ENCODE peak calls at places on chromosomes 12 and 14, in ten cellular contexts. W is ovary, H is IMR-90, I is gastrocnemius medialis, G is upper lobe of left lung, A is H1, U is stomach, T is suprapubic skin, N is Peyer's patch, Y is heart left ventricle. K is an unnamed sample.

GRCh38 chr12:117236456-117237001 is 46.3 kb upstream of the FBXO21 start:
- DNase-seq in W (peak; percentile 34), H (peak; percentile 17), I (peak; percentile 62), G (peak; percentile 67), A (peak; percentile 88), U (peak; percentile 85), T (peak; percentile 79), N (peak; percentile 84), Y (peak; percentile 69), K (peak; percentile 94)

GRCh38 chr12:19373569-19373968 is 65.7 kb upstream of the AEBP2 start:
- DNase-seq in W (no peak), H (peak; percentile 74), I (no peak), G (no peak), A (no peak), U (no peak), T (no peak), N (no peak), Y (no peak), K (no peak)

GRCh38 chr14:35406090-35406489 is 1.5 kb upstream of the NFKBIA start:
- DNase-seq in W (no peak), H (no peak), I (no peak), G (no peak), A (no peak), U (no peak), T (no peak), N (no peak), Y (no peak), K (no peak)

GRCh38 chr12:116382456-116382902 is 105.0 kb upstream of the MED13L start:
- DNase-seq in W (no peak), H (peak; percentile 72), I (no peak), G (no peak), A (no peak), U (no peak), T (no peak), N (no peak), Y (no peak), K (no peak)

GRCh38 chr12:127496255-127496654 is 770.7 kb upstream of the TMEM132C start:
- DNase-seq in W (no peak), H (no peak), I (no peak), G (no peak), A (peak; percentile 29), U (no peak), T (no peak), N (no peak), Y (no peak), K (no peak)

GRCh38 chr14:73576391-73576790 is 7.4 kb downstream of the ACOT2 start:
- DNase-seq in W (no peak), H (peak; percentile 5), I (no peak), G (no peak), A (no peak), U (no peak), T (no peak), N (no peak), Y (no peak), K (no peak)

GRCh38 chr12:1474059-1474537 is 120.3 kb downstream of the FBXL14 start:
- DNase-seq in W (no peak), H (peak; percentile 99), I (no peak), G (no peak), A (no peak), U (no peak), T (no peak), N (no peak), Y (no peak), K (no peak)

GRCh38 chr14:100039903-100040302 is 25.3 kb upstream of the EVL start:
- DNase-seq in W (no peak), H (no peak), I (no peak), G (no peak), A (no peak), U (no peak), T (no peak), N (no peak), Y (no peak), K (no peak)

GRCh38 chr12:74624206-74624605 is 86.6 kb downstream of the ATXN7L3B start:
- DNase-seq in W (no peak), H (no peak), I (no peak), G (no peak), A (no peak), U (no peak), T (no peak), N (no peak), Y (no peak), K (no peak)

GRCh38 chr14:103626150-103626850 is 2.7 kb upstream of the KLC1 start:
- DNase-seq in W (no peak), H (no peak), I (no peak), G (no peak), A (no peak), U (no peak), T (no peak), N (no peak), Y (no peak), K (no peak)

GRCh38 chr12:28114488-28114887 is 75.8 kb upstream of the CCDC91 start:
- DNase-seq in W (no peak), H (peak; percentile 51), I (no peak), G (no peak), A (no peak), U (no peak), T (no peak), N (no peak), Y (no peak), K (no peak)

GRCh38 chr12:69894800-69895199 is 69.8 kb downstream of the MYRFL start:
- DNase-seq in W (no peak), H (no peak), I (no peak), G (no peak), A (no peak), U (no peak), T (no peak), N (no peak), Y (no peak), K (no peak)

GRCh38 chr12:15772405-15773018 is 16.7 kb downstream of the EPS8 start:
- DNase-seq in W (no peak), H (peak; percentile 29), I (no peak), G (no peak), A (no peak), U (no peak), T (no peak), N (no peak), Y (no peak), K (no peak)

GRCh38 chr14:104011824-104012517 is 69.6 kb upstream of the RD3L start:
- DNase-seq in W (no peak), H (no peak), I (no peak), G (peak; percentile 64), A (no peak), U (peak; percentile 81), T (no peak), N (no peak), Y (no peak), K (no peak)

GRCh38 chr14:94665121-94665520 is 52.9 kb downstream of the SERPINA3 start:
- DNase-seq in W (no peak), H (peak; percentile 80), I (no peak), G (no peak), A (no peak), U (no peak), T (no peak), N (no peak), Y (no peak), K (no peak)

GRCh38 chr12:43501705-43502104 is 50.3 kb downstream of the ADAMTS20 start:
- DNase-seq in W (no peak), H (peak; percentile 34), I (no peak), G (no peak), A (no peak), U (no peak), T (no peak), N (no peak), Y (no peak), K (no peak)

GRCh38 chr12:66118240-66118891 is 12.2 kb downstream of the LLPH start:
- DNase-seq in W (no peak), H (peak; percentile 76), I (no peak), G (no peak), A (no peak), U (no peak), T (no peak), N (no peak), Y (no peak), K (no peak)

GRCh38 chr12:55687746-55688145 is 20.0 kb downstream of the ITGA7 start:
- DNase-seq in W (no peak), H (no peak), I (no peak), G (no peak), A (no peak), U (no peak), T (no peak), N (no peak), Y (no peak), K (no peak)

DNA sequence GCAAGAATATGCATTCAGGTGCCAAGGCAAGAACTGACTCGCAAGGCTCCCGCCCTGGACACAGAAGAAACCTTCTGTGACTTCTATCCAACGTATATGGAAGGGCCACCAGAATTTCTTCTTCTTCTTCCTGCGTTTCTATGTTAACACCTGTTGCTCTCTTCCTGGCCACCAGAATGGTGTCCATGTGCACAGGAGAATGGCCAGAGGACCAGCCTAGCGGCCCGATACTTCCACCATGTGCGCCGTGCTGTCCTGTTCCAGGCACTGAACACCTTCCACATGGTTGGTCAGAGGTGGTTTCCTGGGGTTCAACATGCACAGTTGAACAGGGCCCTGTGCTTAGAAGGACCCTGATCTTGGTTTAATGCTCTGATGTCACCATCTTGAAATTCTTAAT is 455.8 kb downstream of the BCL11B start:
- DNase-seq in W (no peak), H (no peak), I (no peak), G (no peak), A (no peak), U (no peak), T (no peak), N (no peak), Y (no peak), K (no peak)
- H3K27me3 ChIP-seq in W (no peaks in the 10 kb centered on the region), H (no peaks in the 10 kb centered on the region), I (peaks cover 7% of the 10 kb centered on the region), G (no peaks in the 10 kb centered on the region), A (no peaks in the 10 kb centered on the region), U (no peaks in the 10 kb centered on the region), T (no peaks in the 10 kb centered on the region), N (no peaks in the 10 kb centered on the region), Y (peaks cover 11% of the 10 kb centered on the region), K (no peaks in the 10 kb centered on the region)

DNA sequence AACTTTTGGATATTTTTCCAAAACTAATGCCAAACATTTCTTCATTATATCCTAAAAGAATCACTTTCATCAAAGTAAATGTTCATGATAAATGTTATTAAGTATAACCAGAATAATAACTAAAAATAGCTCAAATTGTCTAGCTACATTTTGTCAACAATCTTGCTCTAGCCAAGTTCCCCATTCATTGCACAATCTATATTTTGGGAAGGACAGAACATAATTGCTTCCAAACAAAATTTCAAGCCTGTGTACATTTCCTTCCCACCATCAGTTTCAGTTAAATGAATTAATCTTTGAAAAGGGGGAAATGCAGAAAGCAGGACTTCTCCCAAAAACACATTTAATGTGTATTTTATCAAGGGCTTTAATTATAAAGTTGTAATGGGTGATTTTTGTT is 98.0 kb upstream of the PLEKHG7 start:
- DNase-seq in W (no peak), H (no peak), I (no peak), G (no peak), A (no peak), U (no peak), T (no peak), N (no peak), Y (no peak), K (no peak)
- TF ChIP-seq POLR2A in W (no peak), H (no peak), I (no peak), G (no peak), A (no peak), U (no peak), T (no peak), N (no peak), Y (no peak), K (no peak)

GRCh38 chr12:96872946-96873345 is 34.1 kb upstream of the NEDD1 start:
- DNase-seq in W (no peak), H (no peak), I (no peak), G (no peak), A (no peak), U (no peak), T (no peak), N (no peak), Y (no peak), K (no peak)
- H3K27me3 ChIP-seq in W (no peaks in the 10 kb centered on the region), H (no peaks in the 10 kb centered on the region), I (no peaks in the 10 kb centered on the region), G (no peaks in the 10 kb centered on the region), A (no peaks in the 10 kb centered on the region), U (no peaks in the 10 kb centered on the region), T (no peaks in the 10 kb centered on the region), N (no peaks in the 10 kb centered on the region), Y (peaks cover 7% of the 10 kb centered on the region), K (no peaks in the 10 kb centered on the region)

GRCh38 chr14:21072102-21072501 is 2.0 kb downstream of the ARHGEF40 start:
- DNase-seq in W (no peak), H (peak; percentile 81), I (no peak), G (no peak), A (no peak), U (no peak), T (no peak), N (no peak), Y (peak; percentile 55), K (peak; percentile 55)
- TF ChIP-seq POLR2A in W (no peak), H (no peak), I (no peak), G (no peak), A (no peak), U (no peak), T (no peak), N (no peak), Y (peak; percentile 17), K (no peak)